ENCODE peak calls at places on chromosomes 6 and 20, in seven cellular contexts. S, Q, T, R, Y, D and B are unnamed samples. For H3K27me3, the result is how much of the 10 kb centered on the place peaks cover.

GRCh38 chr6:99836471-99836870 is 157.6 kb downstream of the MCHR2 start:
- DNase-seq in S (no peak), Q (no peak), T (no peak), R (no peak), Y (no peak), D (no peak), B (no peak)

GRCh38 chr6:128519931-128520435 is 416 bp downstream of the PTPRK start:
- DNase-seq in S (no peak), Q (peak), T (no peak), R (no peak), Y (no peak), D (no peak), B (no peak)

GRCh38 chr6:166707045-166707444 is 80.0 kb upstream of the RPS6KA2 start:
- DNase-seq in S (peak), Q (peak), T (peak), R (peak), Y (no peak), D (peak), B (peak)

GRCh38 chr6:111447051-111447450 is 36.0 kb downstream of the REV3L start:
- DNase-seq in S (no peak), Q (no peak), T (no peak), R (no peak), Y (no peak), D (no peak), B (no peak)

GRCh38 chr6:53066059-53066406 is 829 bp downstream of the FBXO9 start:
- DNase-seq in S (no peak), Q (peak), T (peak), R (peak), Y (no peak), D (peak), B (peak)

GRCh38 chr20:56200456-56200855 is 48.1 kb upstream of the MC3R start:
- DNase-seq in S (no peak), Q (no peak), T (no peak), R (no peak), Y (no peak), D (no peak), B (no peak)

GRCh38 chr6:117558818-117559217 is 43.5 kb downstream of the GOPC start:
- DNase-seq in S (no peak), Q (no peak), T (no peak), R (no peak), Y (no peak), D (no peak), B (no peak)

GRCh38 chr6:40723967-40724366 is 136.8 kb upstream of the LRFN2 start:
- DNase-seq in S (no peak), Q (no peak), T (no peak), R (no peak), Y (no peak), D (no peak), B (peak)

GRCh38 chr6:81759782-81760181 is 7.3 kb upstream of the TENT5A start:
- DNase-seq in S (no peak), Q (peak), T (no peak), R (no peak), Y (no peak), D (no peak), B (no peak)

GRCh38 chr6:85449818-85450577 is at the start of gene NT5E:
- DNase-seq in S (peak), Q (peak), T (peak), R (peak), Y (no peak), D (peak), B (peak)
- H3K4me3 ChIP-seq in S (peak), Q (peak), T (peak), R (peak), Y (peak), D (peak), B (peak)

GRCh38 chr20:62428396-62429160 is 1.2 kb upstream of the RBBP8NL start:
- DNase-seq in S (no peak), Q (no peak), T (no peak), R (no peak), Y (no peak), D (no peak), B (peak)
- H3K27me3 ChIP-seq in S (under half), Q (under half), T (under half), R (under half), Y (under half), D (under half), B (under half)

GRCh38 chr6:158286413-158286812 is 25.9 kb upstream of the TULP4 start:
- DNase-seq in S (no peak), Q (no peak), T (no peak), R (no peak), Y (no peak), D (no peak), B (no peak)

GRCh38 chr6:158285321-158285960 is 26.8 kb upstream of the TULP4 start:
- DNase-seq in S (peak), Q (no peak), T (no peak), R (no peak), Y (no peak), D (no peak), B (no peak)

GRCh38 chr6:158287047-158287446 is 25.2 kb upstream of the TULP4 start:
- DNase-seq in S (no peak), Q (peak), T (no peak), R (no peak), Y (no peak), D (no peak), B (no peak)

GRCh38 chr6:158283304-158284005 is 28.8 kb upstream of the TULP4 start:
- DNase-seq in S (peak), Q (no peak), T (no peak), R (no peak), Y (no peak), D (no peak), B (no peak)

DNA sequence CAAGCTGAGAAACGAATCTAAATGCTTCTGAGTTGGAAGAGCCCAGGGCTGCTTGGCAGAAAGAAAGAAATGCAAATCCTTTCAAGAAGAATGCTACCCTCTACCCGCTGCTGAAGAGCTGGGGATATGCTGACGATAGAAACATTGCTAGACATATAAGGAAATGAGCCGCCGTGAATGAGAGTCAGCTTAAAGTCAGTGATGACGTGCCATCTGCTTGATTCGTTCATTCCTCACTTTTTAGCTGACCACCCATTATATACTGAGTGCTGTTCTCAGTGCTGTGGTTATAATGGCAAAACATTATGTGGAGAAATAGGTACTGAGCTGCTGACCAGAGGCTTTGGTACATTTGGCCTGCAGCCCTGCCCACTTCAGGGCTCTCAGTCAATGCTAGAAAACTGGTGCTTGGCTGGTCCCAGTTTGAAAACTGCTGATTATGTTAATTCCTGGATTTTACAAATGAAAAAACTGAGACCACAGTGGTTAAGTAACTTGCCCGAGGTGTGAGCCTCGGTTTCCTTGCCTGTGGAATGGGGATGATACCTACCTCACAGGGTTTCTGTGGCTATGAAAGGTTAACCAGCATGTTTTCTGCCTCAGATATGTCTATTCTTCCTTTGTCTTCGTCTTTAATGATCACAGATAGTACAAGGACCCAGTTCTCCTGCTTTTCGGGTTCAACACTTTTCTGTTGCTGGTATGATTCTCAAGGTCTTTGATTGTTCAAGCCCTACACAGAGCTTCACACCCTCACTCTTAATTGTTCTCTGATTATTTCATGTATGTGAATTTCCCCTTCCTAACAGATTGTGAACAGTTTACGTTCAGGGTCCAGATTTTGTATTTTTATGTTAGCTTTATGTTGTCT is 27.7 kb upstream of the TULP4 start:
- DNase-seq in S (peak), Q (no peak), T (no peak), R (no peak), Y (no peak), D (no peak), B (no peak)
- H3K4me3 ChIP-seq in S (peak), Q (no peak), T (no peak), R (no peak), Y (no peak), D (no peak), B (no peak)

GRCh38 chr6:139852067-139852466 is 477.6 kb upstream of the CITED2 start:
- DNase-seq in S (no peak), Q (no peak), T (no peak), R (no peak), Y (no peak), D (no peak), B (no peak)

GRCh38 chr6:139853302-139853992 is 479.0 kb upstream of the CITED2 start:
- DNase-seq in S (no peak), Q (peak), T (no peak), R (no peak), Y (no peak), D (no peak), B (no peak)

GRCh38 chr6:139850512-139850911 is 476.1 kb upstream of the CITED2 start:
- DNase-seq in S (no peak), Q (no peak), T (no peak), R (no peak), Y (no peak), D (no peak), B (no peak)

GRCh38 chr6:139855741-139856206 is 481.3 kb upstream of the CITED2 start:
- DNase-seq in S (peak), Q (no peak), T (no peak), R (no peak), Y (no peak), D (no peak), B (no peak)

GRCh38 chr6:139852484-139853140 is 478.2 kb upstream of the CITED2 start:
- DNase-seq in S (no peak), Q (peak), T (no peak), R (no peak), Y (no peak), D (no peak), B (no peak)
- H3K27me3 ChIP-seq in S (under half), Q (under half), T (under half), R (under half), Y (under half), D (under half), B (under half)

GRCh38 chr20:50654899-50655298 is 36.4 kb downstream of the RIPOR3 start:
- DNase-seq in S (no peak), Q (no peak), T (no peak), R (no peak), Y (no peak), D (no peak), B (no peak)
- H3K4me3 ChIP-seq in S (no peak), Q (no peak), T (no peak), R (no peak), Y (peak), D (peak), B (peak)

GRCh38 chr20:36398515-36398914 is 92.4 kb downstream of the DLGAP4 start:
- DNase-seq in S (no peak), Q (no peak), T (no peak), R (no peak), Y (no peak), D (no peak), B (no peak)

GRCh38 chr20:36394340-36394965 is 88.3 kb downstream of the DLGAP4 start:
- DNase-seq in S (no peak), Q (no peak), T (no peak), R (no peak), Y (no peak), D (no peak), B (peak)

GRCh38 chr20:36399147-36399968 is 93.2 kb downstream of the DLGAP4 start:
- DNase-seq in S (peak), Q (peak), T (no peak), R (no peak), Y (peak), D (no peak), B (peak)

GRCh38 chr20:36396847-36397246 is 90.7 kb downstream of the DLGAP4 start:
- DNase-seq in S (no peak), Q (no peak), T (no peak), R (no peak), Y (no peak), D (no peak), B (no peak)

DNA sequence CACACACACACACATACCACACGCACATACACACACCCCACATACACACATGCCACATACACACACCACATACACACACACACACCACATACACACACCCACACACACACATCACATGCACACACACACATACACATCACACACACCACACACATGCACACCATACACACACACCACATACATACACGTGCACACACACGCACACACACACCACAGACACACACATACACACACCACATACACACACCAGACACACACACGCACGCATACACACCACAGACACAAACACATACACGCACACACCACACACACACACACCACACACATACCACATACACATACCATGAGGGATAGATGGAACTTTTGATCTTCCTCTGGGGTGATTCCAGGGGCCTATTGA is 90.2 kb downstream of the DLGAP4 start:
- DNase-seq in S (no peak), Q (no peak), T (no peak), R (no peak), Y (no peak), D (no peak), B (no peak)
- H3K27me3 ChIP-seq in S (under half), Q (under half), T (under half), R (under half), Y (under half), D (under half), B (under half)